ENCODE peak calls at places on chromosome 6, in nine cellular contexts. V is stomach, I is body of pancreas, Y is esophagus squamous epithelium, J is IMR-90, M is heart left ventricle, W is endothelial cell of umbilical vein, Z is transverse colon, U is spleen. A is an unnamed sample.

GRCh38 chr6:148064406-148065134 is 278.1 kb upstream of the SASH1 start:
- DNase-seq in V (no peak), I (no peak), Y (no peak), J (peak), M (peak), W (peak), Z (no peak), U (no peak), A (no peak)

GRCh38 chr6:117951783-117952182 is 44.7 kb downstream of the SLC35F1 start:
- DNase-seq in V (no peak), I (no peak), Y (no peak), J (no peak), M (no peak), W (no peak), Z (no peak), U (no peak), A (no peak)

GRCh38 chr6:87555506-87555905 is 34.3 kb downstream of the RARS2 start:
- DNase-seq in V (no peak), I (no peak), Y (no peak), J (no peak), M (no peak), W (no peak), Z (no peak), U (no peak), A (no peak)

GRCh38 chr6:170293881-170294755 is 3.2 kb upstream of the DLL1 start:
- DNase-seq in V (no peak), I (no peak), Y (no peak), J (no peak), M (no peak), W (no peak), Z (no peak), U (no peak), A (no peak)

GRCh38 chr6:87798393-87799278 is 96.6 kb upstream of the AKIRIN2 start:
- DNase-seq in V (no peak), I (no peak), Y (no peak), J (no peak), M (no peak), W (no peak), Z (no peak), U (no peak), A (no peak)

GRCh38 chr6:42251911-42252637 is 34.4 kb upstream of the MRPS10 start:
- DNase-seq in V (peak), I (peak), Y (no peak), J (no peak), M (peak), W (peak), Z (peak), U (no peak), A (no peak)

GRCh38 chr6:122803056-122803695 is 14.1 kb downstream of the SMPDL3A start:
- DNase-seq in V (no peak), I (no peak), Y (no peak), J (peak), M (no peak), W (no peak), Z (no peak), U (no peak), A (no peak)

GRCh38 chr6:159790947-159791598 is 806 bp downstream of the MRPL18 start:
- DNase-seq in V (peak), I (peak), Y (no peak), J (no peak), M (no peak), W (no peak), Z (peak), U (peak), A (no peak)

GRCh38 chr6:79708094-79708791 is 77.1 kb downstream of the SH3BGRL2 start:
- DNase-seq in V (no peak), I (no peak), Y (no peak), J (no peak), M (no peak), W (no peak), Z (no peak), U (no peak), A (no peak)

GRCh38 chr6:47162793-47163192 is 120.7 kb upstream of the ADGRF1 start:
- DNase-seq in V (no peak), I (no peak), Y (no peak), J (no peak), M (no peak), W (no peak), Z (no peak), U (no peak), A (no peak)
- TF ChIP-seq POLR2A in V (no peak), I (no peak), Y (no peak), J (no peak), M (no peak), W (no peak), Z (no peak), U (no peak), A (no peak)

GRCh38 chr6:85449388-85449817 is 480 bp upstream of the NT5E start:
- DNase-seq in V (no peak), I (no peak), Y (no peak), J (peak), M (peak), W (peak), Z (peak), U (peak), A (no peak)

GRCh38 chr6:85449818-85450577 is at the start of gene NT5E:
- DNase-seq in V (peak), I (peak), Y (no peak), J (peak), M (peak), W (peak), Z (peak), U (peak), A (peak)

GRCh38 chr6:85451586-85452306 is 1.9 kb downstream of the NT5E start:
- DNase-seq in V (no peak), I (no peak), Y (no peak), J (no peak), M (no peak), W (peak), Z (no peak), U (no peak), A (no peak)

GRCh38 chr6:85452441-85452881 is 2.6 kb downstream of the NT5E start:
- DNase-seq in V (no peak), I (no peak), Y (no peak), J (peak), M (no peak), W (peak), Z (no peak), U (no peak), A (no peak)

GRCh38 chr6:85450578-85450884 is 648 bp downstream of the NT5E start:
- DNase-seq in V (no peak), I (no peak), Y (no peak), J (no peak), M (no peak), W (no peak), Z (no peak), U (no peak), A (no peak)
- H3K27ac ChIP-seq in V (peak), I (no peak), Y (peak), J (peak), M (peak), W (peak), Z (peak), U (peak), A (peak)

DNA sequence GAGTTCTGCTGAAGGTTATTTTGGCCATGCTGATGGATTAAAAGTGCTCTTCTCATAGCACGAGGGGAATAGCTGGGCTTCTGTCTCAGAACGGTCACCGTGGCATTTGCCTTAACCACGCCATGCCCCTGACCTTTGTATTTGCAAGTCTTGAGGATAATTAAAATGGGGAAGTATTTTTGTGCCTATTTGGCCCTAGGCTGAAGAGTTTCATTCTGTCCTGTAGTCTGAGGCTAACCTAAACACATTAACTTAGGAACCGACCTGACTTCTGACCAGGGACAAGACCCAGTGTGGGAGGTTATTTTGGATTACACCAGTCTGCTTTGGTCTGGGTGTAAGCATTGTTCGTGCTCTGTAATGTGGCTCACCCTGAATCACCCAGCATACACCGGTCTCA is 118.8 kb downstream of the MAP3K4 start:
- DNase-seq in V (no peak), I (no peak), Y (no peak), J (no peak), M (no peak), W (no peak), Z (no peak), U (no peak), A (no peak)
- H3K4me3 ChIP-seq in V (no peak), I (no peak), Y (no peak), J (no peak), M (no peak), W (no peak), Z (no peak), U (no peak), A (no peak)

DNA sequence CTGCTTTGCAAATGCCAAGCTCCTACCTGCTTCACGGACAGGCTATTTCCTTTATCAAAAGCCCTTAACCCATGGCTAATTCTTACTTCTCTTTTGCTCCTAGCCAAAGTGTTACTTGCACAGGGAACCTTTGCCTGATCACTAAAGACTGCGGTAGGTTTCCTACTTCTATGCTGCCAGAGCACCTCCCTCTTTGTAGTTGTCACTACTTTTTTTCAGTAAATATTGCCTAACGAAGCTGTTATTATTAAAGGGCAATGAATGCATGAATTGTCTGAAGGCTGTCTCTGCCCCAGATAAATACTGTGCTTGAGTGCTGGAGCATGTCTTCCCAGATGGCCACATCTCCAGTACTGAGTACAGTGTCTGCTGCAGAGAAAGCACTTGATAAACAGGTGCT is 73.4 kb upstream of the TRAF3IP2 start:
- DNase-seq in V (no peak), I (no peak), Y (no peak), J (no peak), M (no peak), W (no peak), Z (no peak), U (no peak), A (no peak)
- TF ChIP-seq POLR2A in V (no peak), I (no peak), Y (no peak), J (no peak), M (no peak), W (no peak), Z (no peak), U (no peak), A (no peak)